ENCODE peak calls at places on chromosomes 16 and 17, in ten cellular contexts. V, C, N, O, J, X, E, R, T and Z are unnamed samples.

GRCh38 chr17:78528541-78528940 is 48.7 kb downstream of the DNAH17 start:
- DNase-seq in V (no peak), C (no peak), N (peak; percentile 64), O (no peak), J (no peak), X (no peak), E (no peak), R (no peak), T (no peak), Z (no peak)

GRCh38 chr16:82088483-82088882 is 53.4 kb downstream of the HSD17B2 start:
- DNase-seq in V (no peak), C (peak; percentile 67), N (no peak), O (no peak), J (no peak), X (no peak), E (no peak), R (no peak), T (peak; percentile 58), Z (no peak)

GRCh38 chr17:16950488-16950887 is 21.4 kb downstream of the TNFRSF13B start:
- DNase-seq in V (no peak), C (no peak), N (peak; percentile 32), O (peak; percentile 13), J (no peak), X (no peak), E (no peak), R (no peak), T (no peak), Z (no peak)

GRCh38 chr17:77645441-77646430 is 312.8 kb upstream of the TNRC6C start:
- DNase-seq in V (peak; percentile 82), C (peak; percentile 44), N (peak; percentile 13), O (no peak), J (no peak), X (no peak), E (peak; percentile 32), R (no peak), T (peak; percentile 16), Z (no peak)

GRCh38 chr17:2067559-2067958 is 12.7 kb downstream of the HIC1 start:
- DNase-seq in V (no peak), C (peak; percentile 91), N (no peak), O (no peak), J (no peak), X (no peak), E (no peak), R (peak; percentile 59), T (peak; percentile 60), Z (no peak)

GRCh38 chr17:76088868-76089576 is 10.0 kb downstream of the ZACN start:
- DNase-seq in V (no peak), C (no peak), N (no peak), O (no peak), J (no peak), X (no peak), E (no peak), R (no peak), T (no peak), Z (no peak)

GRCh38 chr17:59558039-59558438 is 7.4 kb upstream of the DHX40 start:
- DNase-seq in V (no peak), C (no peak), N (no peak), O (no peak), J (no peak), X (no peak), E (no peak), R (no peak), T (no peak), Z (no peak)

GRCh38 chr17:47323382-47324223 is at the start of gene EFCAB13:
- DNase-seq in V (peak; percentile 78), C (peak; percentile 79), N (peak; percentile 96), O (peak; percentile 90), J (peak; percentile 89), X (peak; percentile 88), E (peak; percentile 96), R (peak; percentile 92), T (peak; percentile 92), Z (no peak)

GRCh38 chr16:22670551-22670970 is 143.4 kb upstream of the HS3ST2 start:
- DNase-seq in V (no peak), C (no peak), N (no peak), O (no peak), J (no peak), X (no peak), E (peak; percentile 95), R (no peak), T (no peak), Z (no peak)

GRCh38 chr16:24850289-24850931 is 4.6 kb downstream of the SLC5A11 start:
- DNase-seq in V (no peak), C (peak; percentile 49), N (no peak), O (no peak), J (no peak), X (no peak), E (no peak), R (no peak), T (peak; percentile 64), Z (no peak)

GRCh38 chr17:1978396-1978962 is 46.7 kb downstream of the RTN4RL1 start:
- DNase-seq in V (no peak), C (no peak), N (no peak), O (no peak), J (no peak), X (no peak), E (no peak), R (no peak), T (no peak), Z (no peak)

GRCh38 chr17:28570716-28571254 is 539 bp downstream of the PIGS start:
- DNase-seq in V (peak; percentile 56), C (no peak), N (no peak), O (no peak), J (peak; percentile 25), X (no peak), E (peak; percentile 71), R (no peak), T (peak; percentile 35), Z (no peak)

GRCh38 chr17:58688521-58688920 is 3.3 kb downstream of the TEX14 start:
- DNase-seq in V (no peak), C (no peak), N (no peak), O (no peak), J (no peak), X (no peak), E (no peak), R (no peak), T (no peak), Z (no peak)

GRCh38 chr16:11727945-11728543 is 14.6 kb downstream of the TXNDC11 start:
- DNase-seq in V (no peak), C (no peak), N (no peak), O (no peak), J (no peak), X (no peak), E (no peak), R (no peak), T (no peak), Z (no peak)

GRCh38 chr16:2226918-2227317 is 3.5 kb downstream of the E4F1 start:
- DNase-seq in V (no peak), C (no peak), N (no peak), O (no peak), J (no peak), X (no peak), E (no peak), R (no peak), T (no peak), Z (no peak)

GRCh38 chr16:11114366-11115164 is 141.4 kb downstream of the SOCS1 start:
- DNase-seq in V (peak; percentile 31), C (no peak), N (no peak), O (no peak), J (no peak), X (no peak), E (peak; percentile 18), R (no peak), T (no peak), Z (no peak)

GRCh38 chr17:27245230-27245696 is 48.7 kb upstream of the WSB1 start:
- DNase-seq in V (peak; percentile 48), C (peak; percentile 90), N (peak; percentile 92), O (peak; percentile 74), J (peak; percentile 86), X (peak; percentile 64), E (peak; percentile 90), R (peak; percentile 91), T (peak; percentile 97), Z (peak; percentile 41)
- H3K4me3 ChIP-seq in V (no peak overlapping the region), C (peak overlapping the region; percentile 48), N (peak overlapping the region; percentile 30), O (peak overlapping the region; percentile 2), J (peak overlapping the region; percentile 41), X (no peak overlapping the region), E (peak overlapping the region; percentile 33), R (no peak overlapping the region), T (peak overlapping the region; percentile 26), Z (peak overlapping the region; percentile 16)

DNA sequence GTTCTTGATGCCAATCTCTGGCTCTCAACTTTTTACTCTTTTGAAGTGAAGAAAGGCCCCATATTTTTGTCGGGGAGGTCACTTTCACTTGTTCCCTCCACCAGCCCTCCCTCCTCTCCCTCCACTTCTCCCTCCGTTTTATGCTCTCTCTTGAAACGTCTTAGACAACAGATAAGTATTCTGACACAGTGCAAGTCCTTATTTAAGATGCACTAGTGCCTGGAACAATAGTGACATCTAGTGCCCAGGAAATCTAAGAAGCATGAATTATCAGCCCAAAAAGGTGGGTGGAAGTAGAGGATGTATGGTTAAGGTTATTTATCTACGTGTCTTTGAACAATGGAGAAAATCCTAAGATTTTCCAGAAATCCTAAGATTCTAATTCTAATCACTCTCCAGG is 17.9 kb downstream of the PSME3IP1 start:
- DNase-seq in V (no peak), C (peak; percentile 79), N (no peak), O (no peak), J (no peak), X (no peak), E (peak; percentile 63), R (no peak), T (peak; percentile 84), Z (peak; percentile 40)
- TF ChIP-seq CTCF in V (peak; percentile 70), C (peak; percentile 84), N (peak; percentile 62), O (no peak), J (peak; percentile 73), X (no peak), E (peak; percentile 80), R (peak; percentile 66), T (peak; percentile 66), Z (peak; percentile 60)

GRCh38 chr17:30377574-30377973 is 1.2 kb upstream of the CPD start:
- DNase-seq in V (no peak), C (no peak), N (no peak), O (no peak), J (no peak), X (no peak), E (no peak), R (no peak), T (peak; percentile 31), Z (no peak)
- H3K4me3 ChIP-seq in V (peak overlapping the region; percentile 51), C (no peak overlapping the region), N (peak overlapping the region; percentile 78), O (no peak overlapping the region), J (no peak overlapping the region), X (no peak overlapping the region), E (peak overlapping the region; percentile 61), R (no peak overlapping the region), T (no peak overlapping the region), Z (no peak overlapping the region)

GRCh38 chr16:27892879-27893278 is 170.6 kb downstream of the GSG1L start:
- DNase-seq in V (no peak), C (no peak), N (no peak), O (no peak), J (no peak), X (no peak), E (peak; percentile 85), R (no peak), T (no peak), Z (no peak)
- TF ChIP-seq CTCF in V (no peak), C (no peak), N (no peak), O (no peak), J (no peak), X (no peak), E (peak; percentile 66), R (no peak), T (no peak), Z (no peak)

DNA sequence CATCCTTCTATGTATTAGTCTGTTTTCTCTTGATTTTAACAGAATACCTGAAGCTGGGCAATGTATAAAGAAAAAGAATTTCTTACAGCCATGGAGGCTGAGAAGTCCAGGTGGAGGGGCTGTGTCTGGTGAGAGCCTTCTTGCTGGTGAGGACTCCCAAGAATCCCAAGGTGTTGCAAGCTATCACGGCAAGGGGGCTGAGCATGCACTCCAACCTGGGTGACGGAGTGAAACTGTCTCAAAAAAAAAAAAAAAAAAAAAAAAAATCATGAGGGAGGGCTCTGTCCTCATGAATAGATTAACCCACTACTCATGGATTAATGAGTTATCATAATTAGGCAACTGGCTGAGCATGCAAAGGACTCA is 19.4 kb downstream of the NQO1 start:
- DNase-seq in V (no peak), C (no peak), N (no peak), O (no peak), J (no peak), X (no peak), E (no peak), R (no peak), T (no peak), Z (no peak)
- H3K4me3 ChIP-seq in V (no peak overlapping the region), C (no peak overlapping the region), N (no peak overlapping the region), O (no peak overlapping the region), J (no peak overlapping the region), X (no peak overlapping the region), E (no peak overlapping the region), R (no peak overlapping the region), T (no peak overlapping the region), Z (no peak overlapping the region)